ENCODE peak calls at places on chromosome 14, in five cellular contexts. L is GM23248, H is RCC 7860, C is memory B cell, S is GM18507. U is an unnamed sample.
A peak's percentile ranks its signal among the peaks of the same experiment; 100 is the strongest.

GRCh38 chr14:93743270-93744060 is 44.8 kb downstream of the PRIMA1 start:
- DNase-seq in L (no peak), H (no peak), S (no peak), C (no peak), U (no peak)

GRCh38 chr14:53365516-53366130 is 212.5 kb upstream of the DDHD1 start:
- DNase-seq in H (no peak), S (no peak), C (no peak), L (no peak), U (no peak)

GRCh38 chr14:102507026-102507860 is 2.3 kb downstream of the ANKRD9 start:
- DNase-seq in H (no peak), S (no peak), L (no peak), C (no peak), U (no peak)

GRCh38 chr14:102781063-102781462 is 3.8 kb downstream of the TRAF3 start:
- DNase-seq in S (no peak), L (no peak), H (no peak), C (no peak), U (no peak)

GRCh38 chr14:28301179-28301578 is 465.4 kb upstream of the FOXG1 start:
- DNase-seq in L (no peak), C (no peak), H (no peak), S (no peak), U (no peak)

GRCh38 chr14:99786423-99787051 is 6.7 kb upstream of the EML1 start:
- DNase-seq in S (no peak), C (no peak), H (no peak), L (no peak), U (no peak)

GRCh38 chr14:37254411-37254947 is 56.7 kb downstream of the MIPOL1 start:
- DNase-seq in L (no peak), C (no peak), H (no peak), S (no peak), U (no peak)

GRCh38 chr14:92850492-92850891 is 56.4 kb downstream of the GOLGA5 start:
- DNase-seq in L (peak; percentile 59), H (no peak), C (no peak), S (no peak), U (no peak)

GRCh38 chr14:22898302-22898894 is 15.4 kb downstream of the REM2 start:
- DNase-seq in C (no peak), S (no peak), L (peak; percentile 91), H (peak; percentile 85), U (no peak)

GRCh38 chr14:63952053-63952932 is 99.5 kb downstream of the SYNE2 start:
- DNase-seq in S (no peak), H (no peak), C (no peak), L (no peak), U (no peak)